ENCODE peak calls at places on chromosomes 12 and 14, in nine cellular contexts. S is left lung, U is vagina, E is nephron progenitor cell, R is AG04450, X is osteoblast, K is lower lobe of right lung, J is GM20000, Z is Peyer's patch. C is an unnamed sample.

GRCh38 chr14:24818054-24818822 is 184.2 kb upstream of the GZMB start:
- DNase-seq in S (no peak), U (no peak), E (peak), R (no peak), X (peak), K (no peak), J (no peak), Z (peak), C (no peak)

GRCh38 chr14:35229495-35230089 is 62.6 kb upstream of the PSMA6 start:
- DNase-seq in S (no peak), U (no peak), E (no peak), R (no peak), X (no peak), K (no peak), J (no peak), Z (no peak), C (no peak)

GRCh38 chr12:68565391-68565903 is 45.3 kb upstream of the RAP1B start:
- DNase-seq in S (no peak), U (no peak), E (no peak), R (no peak), X (peak), K (no peak), J (no peak), Z (no peak), C (no peak)

GRCh38 chr12:116414891-116415290 is 137.4 kb upstream of the MED13L start:
- DNase-seq in S (no peak), U (no peak), E (no peak), R (no peak), X (no peak), K (no peak), J (no peak), Z (no peak), C (no peak)

GRCh38 chr14:73715707-73716106 is 1.5 kb upstream of the PNMA1 start:
- DNase-seq in S (no peak), U (no peak), E (no peak), R (no peak), X (peak), K (no peak), J (no peak), Z (no peak), C (no peak)

GRCh38 chr12:69994593-69995222 is 169.7 kb downstream of the MYRFL start:
- DNase-seq in S (no peak), U (no peak), E (no peak), R (no peak), X (no peak), K (no peak), J (no peak), Z (no peak), C (no peak)

GRCh38 chr12:65740873-65741600 is 83.2 kb upstream of the HMGA2 start:
- DNase-seq in S (peak), U (no peak), E (peak), R (no peak), X (peak), K (peak), J (peak), Z (peak), C (peak)

GRCh38 chr12:121980211-121980891 is 41.3 kb upstream of the BCL7A start:
- DNase-seq in S (no peak), U (no peak), E (no peak), R (no peak), X (no peak), K (no peak), J (peak), Z (no peak), C (no peak)

GRCh38 chr14:34246206-34246605 is 215.8 kb downstream of the SPTSSA start:
- DNase-seq in S (no peak), U (no peak), E (no peak), R (no peak), X (no peak), K (no peak), J (no peak), Z (no peak), C (no peak)

GRCh38 chr12:53196486-53196885 is 10.6 kb downstream of the ITGB7 start:
- DNase-seq in S (no peak), U (no peak), E (no peak), R (no peak), X (no peak), K (no peak), J (no peak), Z (no peak), C (no peak)

GRCh38 chr12:53193953-53194716 is 12.9 kb downstream of the ITGB7 start:
- DNase-seq in S (no peak), U (no peak), E (no peak), R (no peak), X (peak), K (no peak), J (no peak), Z (no peak), C (no peak)

GRCh38 chr12:53197011-53197640 is 9.9 kb downstream of the ITGB7 start:
- DNase-seq in S (no peak), U (no peak), E (no peak), R (no peak), X (peak), K (no peak), J (no peak), Z (no peak), C (no peak)

GRCh38 chr12:53194973-53195372 is 12.1 kb downstream of the ITGB7 start:
- DNase-seq in S (no peak), U (no peak), E (no peak), R (no peak), X (peak), K (no peak), J (no peak), Z (no peak), C (no peak)

DNA sequence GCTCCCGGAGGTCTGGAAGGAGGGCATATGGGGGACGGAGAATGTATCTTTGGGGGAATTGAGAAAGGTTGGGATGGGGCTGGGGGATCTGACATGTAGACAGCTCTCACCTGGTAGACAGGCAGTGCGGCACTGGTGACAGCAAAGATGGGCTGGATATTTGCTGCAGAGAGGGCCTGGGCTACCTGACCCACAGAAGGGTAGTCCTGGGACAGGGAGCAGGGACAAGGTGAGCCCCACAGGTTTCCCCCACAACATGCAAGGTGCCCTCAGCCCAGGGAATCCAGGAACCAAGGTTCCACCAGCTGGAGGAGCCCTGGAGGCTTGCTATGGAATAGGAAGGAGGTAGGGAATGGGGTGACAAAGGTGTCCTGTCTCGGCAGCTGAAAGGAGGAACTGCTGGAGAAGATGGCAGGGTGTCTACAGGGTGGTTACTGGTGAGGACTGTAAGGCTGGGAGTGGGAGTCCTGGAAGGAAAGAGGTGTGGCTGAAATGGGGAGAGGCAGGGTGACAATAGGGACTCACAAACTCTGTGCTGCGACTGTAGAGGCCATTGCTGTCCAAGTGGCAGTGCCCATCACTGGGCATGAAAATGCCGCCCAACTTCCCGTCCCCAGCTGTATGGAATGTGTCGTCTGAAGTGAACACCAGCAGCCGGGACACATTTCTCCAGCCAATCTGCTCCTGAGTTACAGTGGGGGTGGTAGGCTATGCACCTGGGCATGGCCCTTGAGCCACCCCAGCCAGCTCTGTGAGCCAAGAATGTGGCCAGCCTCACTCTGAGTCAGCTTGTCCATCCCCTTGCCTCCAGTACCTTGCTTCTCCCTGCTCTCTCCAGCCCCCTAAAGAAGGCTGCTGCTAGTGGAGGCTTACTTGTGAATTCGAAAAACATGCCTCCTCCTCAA is 11.3 kb downstream of the ITGB7 start:
- DNase-seq in S (peak), U (no peak), E (no peak), R (no peak), X (peak), K (no peak), J (no peak), Z (no peak), C (no peak)
- TF ChIP-seq CTCF in S (no peak), U (no peak), E (no peak), R (no peak), X (no peak), K (no peak), J (no peak), Z (no peak), C (no peak)

DNA sequence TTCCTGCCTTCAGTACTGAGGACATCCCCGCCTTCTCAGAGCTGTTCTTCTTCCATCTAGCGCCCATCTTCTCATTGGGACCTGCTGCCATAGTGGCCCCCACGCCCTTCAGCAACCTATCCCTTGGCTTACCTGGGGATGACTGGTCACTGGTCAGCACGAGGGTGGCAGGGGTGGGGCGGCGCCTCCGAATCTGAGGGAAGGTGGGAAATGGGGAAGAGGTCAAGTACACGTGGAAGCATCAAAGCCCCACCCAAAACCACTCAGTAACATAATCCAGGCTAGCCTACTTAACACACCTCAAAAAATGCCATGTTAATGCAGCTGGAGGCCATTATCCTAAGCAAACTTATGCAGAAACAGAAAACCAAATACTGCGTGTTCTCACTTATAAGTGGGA is 4.3 kb downstream of the PPP1R1A start:
- DNase-seq in S (no peak), U (no peak), E (no peak), R (no peak), X (no peak), K (no peak), J (no peak), Z (no peak), C (no peak)
- TF ChIP-seq CTCF in S (no peak), U (no peak), E (no peak), R (no peak), X (no peak), K (no peak), J (no peak), Z (no peak), C (no peak)

DNA sequence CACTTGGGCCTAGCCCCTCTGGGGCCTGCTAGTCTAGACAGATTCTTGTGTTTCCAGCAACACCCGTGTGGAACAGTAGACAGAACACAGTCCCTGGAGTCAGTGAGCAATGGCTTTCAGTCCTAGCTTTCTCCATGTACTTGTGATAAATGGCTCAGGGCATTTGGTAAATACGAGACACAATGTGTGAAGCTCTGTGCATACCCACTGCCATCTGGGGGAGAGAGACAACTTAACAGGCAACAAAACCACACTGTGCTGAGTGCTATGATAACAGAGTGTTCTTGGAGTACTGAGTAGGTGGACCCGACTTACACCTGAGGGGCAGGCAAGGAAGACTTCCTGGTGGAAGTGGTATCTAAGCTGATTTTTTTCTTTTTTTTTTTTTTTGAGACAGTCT is 86.3 kb upstream of the TBX3 start:
- DNase-seq in S (no peak), U (no peak), E (no peak), R (no peak), X (no peak), K (no peak), J (no peak), Z (no peak), C (no peak)
- TF ChIP-seq CTCF in S (no peak), U (no peak), E (no peak), R (no peak), X (no peak), K (no peak), J (no peak), Z (no peak), C (no peak)

DNA sequence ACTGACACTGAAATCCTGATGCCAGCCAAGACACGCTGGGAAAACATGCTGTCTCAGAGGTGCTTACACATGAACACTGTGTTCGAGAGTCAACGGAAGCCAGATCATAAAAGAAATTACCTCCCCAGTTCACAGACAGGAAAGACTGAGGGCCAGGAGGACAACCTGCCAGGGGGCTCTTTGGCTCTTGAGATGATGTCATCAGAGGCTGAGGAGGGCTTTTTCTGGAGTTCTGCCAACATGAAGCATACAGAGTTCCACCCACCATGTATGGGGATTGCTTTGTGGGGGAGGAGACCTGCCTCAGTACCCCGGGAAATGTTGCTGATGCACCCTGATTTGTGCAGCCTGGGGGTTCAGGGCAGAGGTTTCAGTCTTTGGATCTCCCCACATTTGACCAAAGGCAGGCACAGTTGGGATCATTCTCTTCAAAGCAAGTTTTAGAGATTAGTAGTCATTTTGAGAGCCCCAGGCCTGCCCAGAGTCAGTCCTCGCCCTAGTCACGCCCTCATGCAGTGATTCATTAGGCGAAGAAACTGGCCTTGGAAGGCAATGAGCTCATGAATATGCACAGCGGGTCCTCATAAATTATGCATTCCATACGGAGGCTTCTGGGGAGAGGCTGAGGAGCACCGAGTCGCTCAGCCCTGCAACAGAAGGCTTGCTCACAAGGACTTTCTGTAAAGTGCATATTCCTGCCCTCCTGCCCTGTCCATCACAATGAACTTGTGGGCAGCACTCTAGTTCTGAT is 34.9 kb upstream of the EML1 start:
- DNase-seq in S (peak), U (no peak), E (no peak), R (peak), X (peak), K (no peak), J (no peak), Z (peak), C (no peak)
- TF ChIP-seq CTCF in S (no peak), U (no peak), E (no peak), R (no peak), X (no peak), K (no peak), J (no peak), Z (no peak), C (no peak)

GRCh38 chr12:93041416-93041815 is 112.3 kb upstream of the EEA1 start:
- DNase-seq in S (no peak), U (no peak), E (no peak), R (no peak), X (no peak), K (no peak), J (no peak), Z (no peak), C (no peak)

GRCh38 chr12:93042684-93043083 is 113.6 kb upstream of the EEA1 start:
- DNase-seq in S (no peak), U (no peak), E (no peak), R (no peak), X (no peak), K (no peak), J (no peak), Z (peak), C (no peak)

GRCh38 chr12:93043877-93044209 is 114.7 kb upstream of the EEA1 start:
- DNase-seq in S (no peak), U (no peak), E (no peak), R (no peak), X (no peak), K (no peak), J (no peak), Z (no peak), C (no peak)

GRCh38 chr12:93042283-93042682 is 113.2 kb upstream of the EEA1 start:
- DNase-seq in S (no peak), U (no peak), E (no peak), R (no peak), X (peak), K (no peak), J (no peak), Z (no peak), C (no peak)

DNA sequence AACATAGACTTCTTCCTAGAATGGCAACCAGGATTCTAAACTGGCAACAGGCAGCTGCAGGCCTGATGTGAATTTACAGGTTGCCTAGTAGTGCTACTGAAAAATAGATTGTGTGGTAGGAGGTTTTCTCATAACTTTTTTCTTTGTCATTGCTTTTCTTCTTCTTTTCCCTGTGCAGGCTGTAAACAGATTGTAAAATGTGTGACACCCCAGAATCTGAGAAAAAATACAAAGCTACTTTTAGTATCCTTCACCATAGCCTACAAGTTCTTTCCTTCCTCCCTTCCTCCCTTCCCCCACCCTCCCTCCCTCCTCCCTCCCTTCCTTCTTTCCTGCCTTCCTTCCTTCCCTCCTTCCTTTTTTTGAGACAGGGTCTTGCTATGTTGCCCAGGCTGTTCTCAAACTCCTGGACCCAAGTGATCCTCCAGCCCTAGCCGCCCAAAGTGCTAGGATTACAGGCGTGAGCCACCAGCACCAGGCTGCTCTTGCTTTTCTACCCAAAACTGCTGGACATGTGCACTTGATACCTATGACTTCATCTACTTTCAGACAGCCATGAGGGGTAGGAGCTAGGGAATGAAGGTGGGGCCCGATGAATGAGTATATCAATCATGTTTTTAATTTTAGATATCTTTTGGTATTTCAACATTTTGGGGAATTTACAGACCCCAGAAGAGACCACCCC is 114.2 kb upstream of the EEA1 start:
- DNase-seq in S (no peak), U (no peak), E (no peak), R (no peak), X (no peak), K (no peak), J (no peak), Z (no peak), C (no peak)
- TF ChIP-seq CTCF in S (no peak), U (no peak), E (no peak), R (no peak), X (no peak), K (no peak), J (no peak), Z (no peak), C (no peak)

GRCh38 chr14:90193925-90194324 is 62.4 kb upstream of the PSMC1 start:
- DNase-seq in S (no peak), U (no peak), E (peak), R (no peak), X (no peak), K (no peak), J (no peak), Z (no peak), C (no peak)
- TF ChIP-seq CTCF in S (peak), U (no peak), E (no peak), R (peak), X (peak), K (peak), J (peak), Z (peak), C (peak)

GRCh38 chr12:45762185-45763110 is 32.9 kb downstream of the ARID2 start:
- DNase-seq in S (no peak), U (no peak), E (no peak), R (peak), X (peak), K (no peak), J (peak), Z (no peak), C (no peak)
- TF ChIP-seq CTCF in S (peak), U (no peak), E (peak), R (peak), X (peak), K (peak), J (peak), Z (peak), C (peak)

DNA sequence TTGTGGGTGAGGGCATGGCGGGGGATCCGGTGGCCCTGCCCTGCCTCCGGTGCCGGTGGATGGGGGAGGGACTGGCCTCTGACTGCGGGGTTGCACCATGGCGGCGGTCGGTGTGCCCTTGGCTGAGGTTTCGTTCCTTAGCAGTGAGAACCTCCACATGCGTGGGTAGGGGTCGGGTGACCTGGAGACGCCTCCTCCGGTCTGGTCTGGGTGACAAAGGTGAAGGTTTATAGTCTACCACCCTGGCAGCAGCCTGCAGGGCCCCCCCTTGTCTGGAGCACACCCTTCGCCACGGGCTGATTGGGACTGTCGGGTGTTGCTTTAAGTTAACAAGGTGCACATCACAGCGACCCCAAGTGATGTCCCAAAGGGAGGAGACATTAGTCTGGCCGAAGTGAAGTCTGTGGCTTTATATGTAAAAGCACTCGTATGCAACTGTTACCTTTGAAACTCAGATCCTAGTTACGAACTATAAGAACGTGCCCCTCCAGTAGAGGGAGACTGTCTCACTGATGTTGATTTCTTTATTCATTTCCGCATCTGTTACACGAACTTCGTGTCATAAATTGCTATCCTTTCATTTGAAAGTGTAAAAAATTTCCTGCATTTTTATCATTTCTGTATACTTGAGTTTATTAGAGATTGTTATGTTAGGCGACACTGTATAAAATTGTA is 74.4 kb downstream of the WDR20 start:
- DNase-seq in S (no peak), U (no peak), E (no peak), R (no peak), X (no peak), K (no peak), J (no peak), Z (peak), C (no peak)
- TF ChIP-seq CTCF in S (no peak), U (no peak), E (no peak), R (peak), X (peak), K (no peak), J (no peak), Z (no peak), C (no peak)

C was measured in progenitor cell of endocrine pancreas.